ENCODE peak calls at places on chromosomes 6 and 20, in seven cellular contexts. One of them, this sample, is unnamed.

GRCh38 chr6:145497006-145497405 is 238.3 kb downstream of the EPM2A start:
- DNase-seq in transverse colon: no peak
- DNase-seq in tibial artery: no peak
- DNase-seq in tibial nerve: no peak
- DNase-seq in mesendoderm: no peak
- DNase-seq in breast epithelium: no peak
- DNase-seq in cardiac muscle cell: no peak
- DNase-seq in this sample: no peak

GRCh38 chr6:158475344-158476302 is 84.3 kb upstream of the TMEM181 start:
- DNase-seq in transverse colon: peak; percentile 26
- DNase-seq in tibial artery: no peak
- DNase-seq in tibial nerve: peak; percentile 7
- DNase-seq in mesendoderm: no peak
- DNase-seq in breast epithelium: no peak
- DNase-seq in cardiac muscle cell: peak; percentile 67
- DNase-seq in this sample: no peak

GRCh38 chr6:148200302-148200701 is 142.3 kb upstream of the SASH1 start:
- DNase-seq in transverse colon: no peak
- DNase-seq in tibial artery: no peak
- DNase-seq in tibial nerve: no peak
- DNase-seq in mesendoderm: no peak
- DNase-seq in breast epithelium: no peak
- DNase-seq in cardiac muscle cell: no peak
- DNase-seq in this sample: no peak

GRCh38 chr6:55882731-55883595 is 7.6 kb upstream of the BMP5 start:
- DNase-seq in transverse colon: no peak
- DNase-seq in tibial artery: no peak
- DNase-seq in tibial nerve: peak; percentile 38
- DNase-seq in mesendoderm: peak; percentile 59
- DNase-seq in breast epithelium: no peak
- DNase-seq in cardiac muscle cell: peak; percentile 82
- DNase-seq in this sample: no peak

GRCh38 chr20:51735728-51736600 is 32.2 kb downstream of the ATP9A start:
- DNase-seq in transverse colon: peak; percentile 71
- DNase-seq in tibial artery: no peak
- DNase-seq in tibial nerve: no peak
- DNase-seq in mesendoderm: no peak
- DNase-seq in breast epithelium: no peak
- DNase-seq in cardiac muscle cell: no peak
- DNase-seq in this sample: no peak

GRCh38 chr20:44552950-44553908 is 29.1 kb upstream of the PKIG start:
- DNase-seq in transverse colon: no peak
- DNase-seq in tibial artery: no peak
- DNase-seq in tibial nerve: no peak
- DNase-seq in mesendoderm: no peak
- DNase-seq in breast epithelium: no peak
- DNase-seq in cardiac muscle cell: peak; percentile 67
- DNase-seq in this sample: no peak

GRCh38 chr20:50302463-50303041 is 111.9 kb downstream of the CEBPB start:
- DNase-seq in transverse colon: no peak
- DNase-seq in tibial artery: no peak
- DNase-seq in tibial nerve: peak; percentile 7
- DNase-seq in mesendoderm: no peak
- DNase-seq in breast epithelium: no peak
- DNase-seq in cardiac muscle cell: peak; percentile 53
- DNase-seq in this sample: no peak

GRCh38 chr20:38346247-38346651 is at the start of gene LBP:
- DNase-seq in transverse colon: no peak
- DNase-seq in tibial artery: no peak
- DNase-seq in tibial nerve: no peak
- DNase-seq in mesendoderm: no peak
- DNase-seq in breast epithelium: no peak
- DNase-seq in cardiac muscle cell: no peak
- DNase-seq in this sample: no peak

GRCh38 chr20:9508240-9508661 is 6.1 kb upstream of the LAMP5 start:
- DNase-seq in transverse colon: no peak
- DNase-seq in tibial artery: no peak
- DNase-seq in tibial nerve: no peak
- DNase-seq in mesendoderm: no peak
- DNase-seq in breast epithelium: no peak
- DNase-seq in cardiac muscle cell: no peak
- DNase-seq in this sample: no peak

GRCh38 chr20:50588034-50588736 is 78.0 kb downstream of the PTPN1 start:
- DNase-seq in transverse colon: peak; percentile 80
- DNase-seq in tibial artery: peak; percentile 85
- DNase-seq in tibial nerve: peak; percentile 47
- DNase-seq in mesendoderm: peak; percentile 77
- DNase-seq in breast epithelium: peak; percentile 76
- DNase-seq in cardiac muscle cell: peak; percentile 68
- DNase-seq in this sample: peak; percentile 44

GRCh38 chr6:27754408-27754782 is 157.8 kb downstream of the OR2B2 start:
- DNase-seq in transverse colon: no peak
- DNase-seq in tibial artery: no peak
- DNase-seq in tibial nerve: no peak
- DNase-seq in mesendoderm: no peak
- DNase-seq in breast epithelium: no peak
- DNase-seq in cardiac muscle cell: no peak
- DNase-seq in this sample: no peak

GRCh38 chr6:140062042-140063041 is 687.9 kb upstream of the CITED2 start:
- DNase-seq in transverse colon: peak; percentile 27
- DNase-seq in tibial artery: peak; percentile 72
- DNase-seq in tibial nerve: peak; percentile 78
- DNase-seq in mesendoderm: peak; percentile 16
- DNase-seq in breast epithelium: peak; percentile 59
- DNase-seq in cardiac muscle cell: peak; percentile 97
- DNase-seq in this sample: no peak

GRCh38 chr6:144341831-144342527 is 56.8 kb downstream of the UTRN start:
- DNase-seq in transverse colon: peak; percentile 37
- DNase-seq in tibial artery: no peak
- DNase-seq in tibial nerve: no peak
- DNase-seq in mesendoderm: no peak
- DNase-seq in breast epithelium: no peak
- DNase-seq in cardiac muscle cell: no peak
- DNase-seq in this sample: no peak

DNA sequence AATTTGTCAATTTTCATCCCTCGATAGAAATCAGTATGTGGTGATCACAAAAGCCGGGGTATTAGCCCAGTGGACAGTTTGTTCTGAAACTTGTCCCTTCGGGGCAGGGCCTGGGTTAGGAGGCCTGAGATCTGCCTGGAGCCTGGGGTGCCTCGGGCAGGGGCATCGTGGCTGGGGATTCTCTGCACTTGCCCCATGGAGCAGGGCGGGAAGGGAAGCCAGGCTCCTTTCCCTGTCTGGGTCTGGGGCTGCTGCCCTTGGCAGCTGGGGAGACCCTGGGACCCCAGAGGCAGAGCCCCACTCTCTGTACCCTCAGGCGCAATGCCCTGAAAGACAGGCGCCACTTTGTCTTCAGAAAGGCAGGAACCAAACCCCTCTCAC is 27.4 kb downstream of the NTSR1 start:
- DNase-seq in transverse colon: peak; percentile 5
- DNase-seq in tibial artery: no peak
- DNase-seq in tibial nerve: no peak
- DNase-seq in mesendoderm: no peak
- DNase-seq in breast epithelium: peak; percentile 39
- DNase-seq in cardiac muscle cell: no peak
- DNase-seq in this sample: no peak
- H3K4me1 ChIP-seq in transverse colon: peaks cover 13% of the 10 kb centered on the region
- H3K4me1 ChIP-seq in tibial artery: no peaks in the 10 kb centered on the region
- H3K4me1 ChIP-seq in tibial nerve: peaks cover 8% of the 10 kb centered on the region
- H3K4me1 ChIP-seq in mesendoderm: no peaks in the 10 kb centered on the region
- H3K4me1 ChIP-seq in breast epithelium: no peaks in the 10 kb centered on the region
- H3K4me1 ChIP-seq in cardiac muscle cell: no peaks in the 10 kb centered on the region
- H3K4me1 ChIP-seq in this sample: peaks cover 21% of the 10 kb centered on the region

GRCh38 chr6:142856857-142857608 is 87.9 kb downstream of the HIVEP2 start:
- DNase-seq in transverse colon: peak; percentile 32
- DNase-seq in tibial artery: no peak
- DNase-seq in tibial nerve: no peak
- DNase-seq in mesendoderm: no peak
- DNase-seq in breast epithelium: no peak
- DNase-seq in cardiac muscle cell: no peak
- DNase-seq in this sample: peak; percentile 53
- H3K4me3 ChIP-seq in transverse colon: no peak overlapping the region
- H3K4me3 ChIP-seq in tibial artery: no peak overlapping the region
- H3K4me3 ChIP-seq in tibial nerve: no peak overlapping the region
- H3K4me3 ChIP-seq in mesendoderm: no peak overlapping the region
- H3K4me3 ChIP-seq in breast epithelium: no peak overlapping the region
- H3K4me3 ChIP-seq in cardiac muscle cell: no peak overlapping the region
- H3K4me3 ChIP-seq in this sample: peak overlapping the region; percentile 44

DNA sequence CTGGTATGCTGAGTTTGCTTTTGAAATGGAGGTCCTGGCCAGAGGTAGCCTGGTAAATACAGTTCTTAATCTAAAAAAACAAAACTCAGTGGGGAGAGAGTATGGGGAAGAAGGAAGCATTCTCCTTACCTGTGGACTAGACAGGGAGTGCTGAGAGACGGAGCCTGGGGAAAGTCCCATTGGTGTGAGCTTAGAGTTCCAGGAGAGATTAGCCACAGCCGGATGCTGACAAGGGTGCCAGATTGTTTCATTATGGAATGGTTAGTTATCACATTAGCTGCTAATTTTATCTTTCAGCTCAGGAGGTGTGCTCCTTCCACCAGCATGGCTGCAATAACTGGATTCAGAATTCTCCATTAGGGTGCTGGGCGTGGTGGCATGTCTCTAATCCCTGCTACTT is 75.9 kb downstream of the RREB1 start:
- DNase-seq in transverse colon: no peak
- DNase-seq in tibial artery: no peak
- DNase-seq in tibial nerve: no peak
- DNase-seq in mesendoderm: peak; percentile 67
- DNase-seq in breast epithelium: no peak
- DNase-seq in cardiac muscle cell: no peak
- DNase-seq in this sample: no peak
- H3K36me3 ChIP-seq in transverse colon: no peaks in the 10 kb centered on the region
- H3K36me3 ChIP-seq in tibial artery: peaks cover 67% of the 10 kb centered on the region
- H3K36me3 ChIP-seq in tibial nerve: peaks cover 86% of the 10 kb centered on the region
- H3K36me3 ChIP-seq in mesendoderm: peaks cover 1% of the 10 kb centered on the region
- H3K36me3 ChIP-seq in breast epithelium: peaks cover 10% of the 10 kb centered on the region
- H3K36me3 ChIP-seq in cardiac muscle cell: peaks cover 35% of the 10 kb centered on the region
- H3K36me3 ChIP-seq in this sample: peaks cover 50% of the 10 kb centered on the region

GRCh38 chr20:25553819-25554296 is 31.5 kb downstream of the NINL start:
- DNase-seq in transverse colon: no peak
- DNase-seq in tibial artery: no peak
- DNase-seq in tibial nerve: no peak
- DNase-seq in mesendoderm: no peak
- DNase-seq in breast epithelium: no peak
- DNase-seq in cardiac muscle cell: peak; percentile 76
- DNase-seq in this sample: no peak
- H3K4me1 ChIP-seq in transverse colon: peaks cover 20% of the 10 kb centered on the region
- H3K4me1 ChIP-seq in tibial artery: peaks cover 7% of the 10 kb centered on the region
- H3K4me1 ChIP-seq in tibial nerve: peaks cover 5% of the 10 kb centered on the region
- H3K4me1 ChIP-seq in mesendoderm: peaks cover 15% of the 10 kb centered on the region
- H3K4me1 ChIP-seq in breast epithelium: no peaks in the 10 kb centered on the region
- H3K4me1 ChIP-seq in cardiac muscle cell: peaks cover 48% of the 10 kb centered on the region
- H3K4me1 ChIP-seq in this sample: no peaks in the 10 kb centered on the region

DNA sequence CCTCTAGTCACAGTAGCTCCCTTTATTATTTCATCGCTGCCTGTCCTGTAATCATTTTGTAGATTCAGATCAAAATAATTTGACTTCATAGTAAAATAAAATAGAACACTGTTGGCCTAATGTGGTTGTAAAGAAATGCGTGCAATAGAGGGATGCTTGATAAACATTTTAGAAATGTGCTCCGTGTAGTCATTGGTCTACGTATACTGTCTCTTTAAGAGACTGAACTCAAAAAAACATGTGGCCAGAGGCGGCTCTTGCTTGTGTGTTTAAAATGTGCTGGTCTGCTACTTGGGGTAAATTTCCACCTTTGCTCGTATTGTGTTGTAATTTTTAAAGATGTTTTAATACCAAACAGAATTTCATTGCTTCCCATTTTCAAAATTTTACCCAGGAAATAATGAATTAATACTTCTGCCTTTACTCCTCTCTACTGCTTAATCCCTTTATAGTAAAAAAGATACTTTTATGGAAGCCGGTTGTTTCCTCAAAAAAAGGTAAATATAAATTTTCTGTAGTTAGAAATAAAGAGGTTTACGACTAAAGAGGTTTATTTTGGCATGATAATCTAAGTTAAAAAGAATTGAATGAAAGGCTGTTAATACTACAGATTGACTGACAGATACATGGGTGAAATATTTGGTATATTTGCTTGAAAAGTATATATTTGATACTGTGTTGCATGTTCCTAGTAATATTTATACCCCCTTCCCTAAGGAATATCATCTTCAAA is 2.0 kb downstream of the LIN28B start:
- DNase-seq in transverse colon: no peak
- DNase-seq in tibial artery: no peak
- DNase-seq in tibial nerve: no peak
- DNase-seq in mesendoderm: peak; percentile 70
- DNase-seq in breast epithelium: no peak
- DNase-seq in cardiac muscle cell: no peak
- DNase-seq in this sample: no peak
- H3K4me3 ChIP-seq in transverse colon: no peak overlapping the region
- H3K4me3 ChIP-seq in tibial artery: no peak overlapping the region
- H3K4me3 ChIP-seq in tibial nerve: no peak overlapping the region
- H3K4me3 ChIP-seq in mesendoderm: peak overlapping the region; percentile 45
- H3K4me3 ChIP-seq in breast epithelium: no peak overlapping the region
- H3K4me3 ChIP-seq in cardiac muscle cell: peak overlapping the region; percentile 76
- H3K4me3 ChIP-seq in this sample: no peak overlapping the region

DNA sequence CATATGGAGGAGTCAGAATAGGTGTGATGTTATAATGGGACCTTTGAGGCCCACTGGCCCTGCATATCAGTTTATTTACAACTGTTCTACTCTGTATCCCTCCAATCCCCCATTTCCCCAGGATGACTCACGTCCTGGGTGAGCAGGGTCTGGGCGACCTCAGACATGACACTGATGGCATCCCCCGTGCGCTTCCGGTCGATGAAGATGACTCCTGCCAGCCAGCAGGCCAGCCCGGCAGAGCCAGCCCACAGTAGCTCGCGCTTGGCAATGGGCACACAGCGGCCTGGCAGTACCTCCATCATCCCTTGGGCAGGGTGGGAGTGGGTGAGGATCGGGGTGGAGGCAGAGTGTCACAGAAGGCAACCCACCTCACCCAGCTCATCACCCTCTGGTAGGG is 5.6 kb downstream of the AGPAT1 start:
- DNase-seq in transverse colon: no peak
- DNase-seq in tibial artery: no peak
- DNase-seq in tibial nerve: no peak
- DNase-seq in mesendoderm: no peak
- DNase-seq in breast epithelium: no peak
- DNase-seq in cardiac muscle cell: no peak
- DNase-seq in this sample: no peak
- H3K36me3 ChIP-seq in transverse colon: no peaks in the 10 kb centered on the region
- H3K36me3 ChIP-seq in tibial artery: peaks cover 52% of the 10 kb centered on the region
- H3K36me3 ChIP-seq in tibial nerve: peaks cover 63% of the 10 kb centered on the region
- H3K36me3 ChIP-seq in mesendoderm: peaks cover 2% of the 10 kb centered on the region
- H3K36me3 ChIP-seq in breast epithelium: no peaks in the 10 kb centered on the region
- H3K36me3 ChIP-seq in cardiac muscle cell: peaks cover 5% of the 10 kb centered on the region
- H3K36me3 ChIP-seq in this sample: peaks cover 23% of the 10 kb centered on the region